ENCODE peak calls at places on chromosomes 16 and 17, in nine cellular contexts. D, M, K, J, Q, I, H, E and W are unnamed samples.

GRCh38 chr16:16025214-16025968 is 76.0 kb downstream of the ABCC1 start:
- DNase-seq in Q (no peak), M (no peak), H (peak), E (peak), I (no peak), D (no peak), J (peak), K (peak), W (peak)

GRCh38 chr17:77513045-77513444 is 372.3 kb downstream of the SEC14L1 start:
- DNase-seq in D (no peak), E (no peak), I (no peak), Q (no peak), K (no peak), M (no peak), H (no peak), J (no peak), W (no peak)

GRCh38 chr16:72198021-72198420 is 26.1 kb upstream of the PMFBP1 start:
- DNase-seq in H (no peak), E (no peak), K (no peak), Q (no peak), J (no peak), M (no peak), I (no peak), D (no peak), W (no peak)

GRCh38 chr16:66508261-66508913 is 41.5 kb downstream of the TK2 start:
- DNase-seq in H (no peak), D (no peak), J (no peak), I (no peak), M (peak), K (no peak), E (no peak), Q (no peak), W (no peak)

GRCh38 chr17:47682138-47682537 is 11.8 kb upstream of the TBKBP1 start:
- DNase-seq in I (no peak), D (no peak), Q (no peak), E (no peak), K (no peak), J (no peak), H (no peak), M (no peak), W (no peak)

GRCh38 chr16:2791174-2791573 is 3.8 kb upstream of the PRSS33 start:
- DNase-seq in H (no peak), D (no peak), Q (no peak), J (no peak), M (no peak), K (no peak), E (no peak), I (no peak), W (no peak)

GRCh38 chr17:28144019-28144418 is 101.5 kb downstream of the NLK start:
- DNase-seq in D (no peak), M (no peak), Q (no peak), H (no peak), K (no peak), I (no peak), E (no peak), J (no peak), W (no peak)

GRCh38 chr17:59443106-59443505 is 111.7 kb downstream of the YPEL2 start:
- DNase-seq in M (no peak), H (no peak), D (no peak), K (no peak), E (no peak), J (no peak), Q (no peak), I (no peak), W (no peak)

GRCh38 chr16:88735121-88735520 is 28.8 kb downstream of the CTU2 start:
- DNase-seq in E (no peak), I (no peak), K (no peak), Q (no peak), D (no peak), J (no peak), H (no peak), M (no peak), W (no peak)

GRCh38 chr17:63232565-63233310 is 213.4 kb downstream of the CYB561 start:
- DNase-seq in J (no peak), D (no peak), M (no peak), E (no peak), Q (no peak), I (no peak), H (peak), K (no peak), W (peak)

GRCh38 chr16:1778200-1779179 is 3.9 kb downstream of the SPSB3 start:
- DNase-seq in J (no peak), Q (no peak), D (no peak), I (no peak), K (no peak), E (no peak), M (no peak), H (no peak), W (no peak)

GRCh38 chr16:46768809-46769208 is 20.7 kb upstream of the MYLK3 start:
- DNase-seq in E (no peak), M (no peak), J (no peak), D (no peak), I (no peak), Q (no peak), K (no peak), H (peak), W (no peak)

GRCh38 chr17:75365009-75365930 is 40.2 kb downstream of the GRB2 start:
- DNase-seq in M (no peak), E (no peak), H (no peak), K (no peak), J (no peak), Q (no peak), I (no peak), D (no peak), W (peak)

GRCh38 chr16:64780445-64780844 is 341.4 kb downstream of the CDH11 start:
- DNase-seq in D (no peak), Q (no peak), I (no peak), E (no peak), K (no peak), H (no peak), J (no peak), M (no peak), W (no peak)

GRCh38 chr17:50963139-50963538 is 97.0 kb upstream of the TOB1 start:
- DNase-seq in M (no peak), E (no peak), D (no peak), Q (no peak), I (no peak), K (no peak), J (no peak), H (no peak), W (no peak)

GRCh38 chr16:85750827-85751641 is at the start of gene C16orf74:
- DNase-seq in H (no peak), M (peak), D (no peak), I (peak), K (no peak), Q (no peak), E (peak), J (peak), W (peak)